ENCODE peak calls at places on chromosome 6, in four cellular contexts. O, R, N and I are unnamed samples.

GRCh38 chr6:65557224-65557623 is 149.8 kb downstream of the EYS start:
- DNase-seq in O (no peak), R (no peak), N (no peak), I (no peak)

GRCh38 chr6:89021629-89022028 is 58.2 kb upstream of the RNGTT start:
- DNase-seq in N (no peak), R (no peak), O (no peak), I (no peak)

GRCh38 chr6:159533568-159533967 is 159.5 kb downstream of the SOD2 start:
- DNase-seq in R (no peak), N (no peak), O (peak; percentile 38), I (peak; percentile 93)

GRCh38 chr6:104640761-104641160 is 219.0 kb downstream of the HACE1 start:
- DNase-seq in R (no peak), N (no peak), O (no peak), I (no peak)

GRCh38 chr6:36049582-36049981 is 22.0 kb downstream of the MAPK14 start:
- DNase-seq in O (no peak), R (no peak), N (no peak), I (no peak)

GRCh38 chr6:90434096-90434495 is 137.5 kb upstream of the BACH2 start:
- DNase-seq in O (no peak), N (no peak), R (no peak), I (no peak)

GRCh38 chr6:167776906-167777645 is 49.6 kb upstream of the AFDN start:
- DNase-seq in N (no peak), O (no peak), R (no peak), I (no peak)

GRCh38 chr6:106773956-106774629 is 144.7 kb downstream of the QRSL1 start:
- DNase-seq in N (no peak), R (no peak), O (no peak), I (no peak)

GRCh38 chr6:91608428-91608827 is 1021.6 kb upstream of the MAP3K7 start:
- DNase-seq in O (no peak), N (no peak), R (no peak), I (no peak)

GRCh38 chr6:81373414-81373813 is 379.1 kb downstream of the TENT5A start:
- DNase-seq in N (no peak), R (no peak), O (no peak), I (no peak)

GRCh38 chr6:20403766-20404640 is 2.3 kb downstream of the E2F3 start:
- DNase-seq in N (no peak), O (peak; percentile 76), R (peak; percentile 80), I (no peak)

GRCh38 chr6:140434761-140435160 is 1060.3 kb upstream of the CITED2 start:
- DNase-seq in N (no peak), R (no peak), O (peak; percentile 50), I (peak; percentile 54)

GRCh38 chr6:43172127-43173007 is 1.3 kb downstream of the SRF start:
- DNase-seq in R (peak; percentile 54), O (peak; percentile 45), N (no peak), I (peak; percentile 29)

GRCh38 chr6:36436466-36436865 is 6.2 kb downstream of the PXT1 start:
- DNase-seq in O (peak; percentile 87), R (no peak), N (no peak), I (no peak)

GRCh38 chr6:162727347-162728176 is at the start of the genes PACRG and PRKN:
- DNase-seq in R (peak; percentile 98), N (peak; percentile 93), O (peak; percentile 96), I (peak; percentile 95)

GRCh38 chr6:165922309-165922794 is 245.3 kb downstream of the TBXT start:
- DNase-seq in N (no peak), R (no peak), O (peak; percentile 2), I (peak; percentile 70)

GRCh38 chr6:160952633-160953281 is 38.8 kb upstream of the MAP3K4 start:
- DNase-seq in N (no peak), O (no peak), R (no peak), I (peak; percentile 19)

GRCh38 chr6:101396552-101397173 is 3.2 kb downstream of the GRIK2 start:
- DNase-seq in R (no peak), O (peak; percentile 61), N (peak; percentile 21), I (peak; percentile 44)

GRCh38 chr6:144566868-144567615 is 281.9 kb downstream of the UTRN start:
- DNase-seq in O (peak; percentile 45), N (no peak), R (no peak), I (peak; percentile 25)

GRCh38 chr6:154993710-154994109 is 1.4 kb upstream of the TIAM2 start:
- DNase-seq in O (no peak), N (no peak), R (no peak), I (peak; percentile 10)

GRCh38 chr6:70863343-70863742 is 93.5 kb downstream of the B3GAT2 start:
- DNase-seq in R (no peak), N (no peak), O (no peak), I (no peak)

GRCh38 chr6:17193376-17193775 is 87.8 kb upstream of the RBM24 start:
- DNase-seq in O (peak; percentile 6), R (no peak), N (no peak), I (no peak)

GRCh38 chr6:165701564-165702354 is 38.7 kb upstream of the PDE10A start:
- DNase-seq in O (no peak), R (no peak), N (no peak), I (peak; percentile 42)

GRCh38 chr6:44225579-44226325 is 2.4 kb downstream of the SLC29A1 start:
- DNase-seq in O (no peak), R (no peak), N (no peak), I (no peak)

GRCh38 chr6:33983109-33983475 is 162.8 kb downstream of the GRM4 start:
- DNase-seq in N (no peak), R (peak; percentile 8), O (peak; percentile 43), I (peak; percentile 66)

GRCh38 chr6:162371133-162371532 is 356.4 kb downstream of the PRKN start:
- DNase-seq in O (no peak), R (no peak), N (no peak), I (no peak)

GRCh38 chr6:53737746-53738145 is 57.1 kb upstream of the LRRC1 start:
- DNase-seq in R (no peak), O (peak; percentile 36), N (no peak), I (no peak)

GRCh38 chr6:135277422-135277821 is 96.3 kb downstream of the MYB start:
- DNase-seq in O (no peak), R (no peak), N (no peak), I (no peak)

GRCh38 chr6:39389372-39389767 is 66.9 kb upstream of the KCNK16 start:
- DNase-seq in N (no peak), R (no peak), O (peak; percentile 7), I (peak; percentile 61)

GRCh38 chr6:109318328-109318876 is 63.9 kb downstream of the CD164 start:
- DNase-seq in R (no peak), O (no peak), N (no peak), I (no peak)

GRCh38 chr6:144897441-144897921 is 612.3 kb downstream of the UTRN start:
- DNase-seq in R (no peak), O (peak; percentile 96), N (no peak), I (peak; percentile 87)

GRCh38 chr6:28167068-28167467 is 25.4 kb downstream of the ZKSCAN8 start:
- DNase-seq in R (no peak), N (peak; percentile 4), O (peak; percentile 94), I (peak; percentile 58)

GRCh38 chr6:155313602-155314091 is 637 bp downstream of the TFB1M start:
- DNase-seq in R (no peak), N (no peak), O (peak; percentile 11), I (peak; percentile 31)

GRCh38 chr6:21426841-21427490 is 166.6 kb upstream of the SOX4 start:
- DNase-seq in R (no peak), N (peak; percentile 52), O (peak; percentile 17), I (no peak)

GRCh38 chr6:81788748-81789147 is 36.3 kb upstream of the TENT5A start:
- DNase-seq in N (no peak), R (no peak), O (no peak), I (no peak)

GRCh38 chr6:166167801-166168615 is at the start of gene TBXT:
- DNase-seq in O (no peak), N (no peak), R (no peak), I (no peak)

GRCh38 chr6:17591292-17591691 is 8.8 kb upstream of the FAM8A1 start:
- DNase-seq in O (no peak), N (no peak), R (no peak), I (no peak)

GRCh38 chr6:109139109-109139508 is 43.8 kb downstream of the CEP57L1 start:
- DNase-seq in N (no peak), O (peak; percentile 68), R (no peak), I (peak; percentile 54)

GRCh38 chr6:100574836-100575235 is 110.1 kb upstream of the SIM1 start:
- DNase-seq in O (no peak), N (no peak), R (no peak), I (no peak)

GRCh38 chr6:116210750-116211425 is 43.0 kb downstream of the TSPYL4 start:
- DNase-seq in R (no peak), N (no peak), O (peak; percentile 69), I (peak; percentile 73)